ENCODE peak calls at places on chromosomes 16 and 17, in four cellular contexts. W, D, L and A are unnamed samples.

GRCh38 chr17:77634710-77635109 is 323.8 kb upstream of the TNRC6C start:
- DNase-seq in W (no peak), D (no peak), L (no peak), A (peak)

GRCh38 chr17:76935331-76935730 is 67.1 kb downstream of the MGAT5B start:
- DNase-seq in W (no peak), D (no peak), L (no peak), A (no peak)

GRCh38 chr16:65531475-65531874 is 409.6 kb upstream of the CDH11 start:
- DNase-seq in W (no peak), D (no peak), L (no peak), A (no peak)

GRCh38 chr17:49201481-49201927 is 8.9 kb downstream of the GNGT2 start:
- DNase-seq in W (no peak), D (no peak), L (no peak), A (no peak)

GRCh38 chr17:63700528-63701441 is 860 bp upstream of the LIMD2 start:
- DNase-seq in W (no peak), D (no peak), L (peak), A (peak)

GRCh38 chr17:77212081-77212832 is 71.5 kb downstream of the SEC14L1 start:
- DNase-seq in W (no peak), D (peak), L (no peak), A (peak)

GRCh38 chr17:15453246-15453645 is 14.2 kb downstream of the CDRT4 start:
- DNase-seq in W (no peak), D (no peak), L (no peak), A (no peak)

GRCh38 chr17:82441686-82442487 is 8.7 kb downstream of the CYBC1 start:
- DNase-seq in W (no peak), D (no peak), L (no peak), A (no peak)

GRCh38 chr16:56354016-56354415 is 71.3 kb downstream of the AMFR start:
- DNase-seq in W (no peak), D (no peak), L (no peak), A (no peak)

GRCh38 chr17:74737299-74738050 is 419 bp downstream of the RAB37 start:
- DNase-seq in W (no peak), D (no peak), L (no peak), A (no peak)

GRCh38 chr17:27200476-27200875 is 93.4 kb upstream of the WSB1 start:
- DNase-seq in W (no peak), D (no peak), L (no peak), A (no peak)

GRCh38 chr17:57182621-57183020 is 73.7 kb upstream of the MSI2 start:
- DNase-seq in W (no peak), D (no peak), L (no peak), A (no peak)

GRCh38 chr17:32928527-32929287 is 754 bp downstream of the TMEM98 start:
- DNase-seq in W (no peak), D (no peak), L (no peak), A (no peak)

GRCh38 chr17:35286120-35286781 is 43.4 kb downstream of the SLFN5 start:
- DNase-seq in W (no peak), D (no peak), L (no peak), A (no peak)